ENCODE peak calls at places on chromosomes 16 and 17, in six cellular contexts. One of them, this sample, is unnamed.

GRCh38 chr17:35189291-35189690 is 4.9 kb downstream of the SLC35G3 start:
- DNase-seq in heart right ventricle: no peak
- DNase-seq in body of pancreas: no peak
- DNase-seq in cardiac fibroblast: peak; percentile 33
- DNase-seq in endothelial cell: no peak
- DNase-seq in anterior cingulate cortex: no peak
- DNase-seq in this sample: no peak

GRCh38 chr16:28172331-28172730 is 39.4 kb downstream of the XPO6 start:
- DNase-seq in heart right ventricle: no peak
- DNase-seq in cardiac fibroblast: no peak
- DNase-seq in body of pancreas: no peak
- DNase-seq in endothelial cell: no peak
- DNase-seq in anterior cingulate cortex: no peak
- DNase-seq in this sample: no peak

GRCh38 chr17:56810286-56810781 is 23.4 kb downstream of the C17orf67 start:
- DNase-seq in endothelial cell: no peak
- DNase-seq in anterior cingulate cortex: no peak
- DNase-seq in cardiac fibroblast: no peak
- DNase-seq in heart right ventricle: no peak
- DNase-seq in body of pancreas: no peak
- DNase-seq in this sample: no peak

GRCh38 chr16:56793504-56793903 is 63.6 kb downstream of the NUP93 start:
- DNase-seq in endothelial cell: peak; percentile 14
- DNase-seq in heart right ventricle: no peak
- DNase-seq in body of pancreas: no peak
- DNase-seq in anterior cingulate cortex: no peak
- DNase-seq in cardiac fibroblast: peak; percentile 63
- DNase-seq in this sample: no peak

GRCh38 chr16:70349783-70350182 is 3.1 kb downstream of the DDX19A start:
- DNase-seq in anterior cingulate cortex: no peak
- DNase-seq in heart right ventricle: no peak
- DNase-seq in endothelial cell: no peak
- DNase-seq in cardiac fibroblast: no peak
- DNase-seq in body of pancreas: no peak
- DNase-seq in this sample: no peak

GRCh38 chr17:4499431-4500187 is 928 bp downstream of the SPNS2 start:
- DNase-seq in anterior cingulate cortex: peak; percentile 40
- DNase-seq in cardiac fibroblast: peak; percentile 13
- DNase-seq in heart right ventricle: peak; percentile 42
- DNase-seq in endothelial cell: peak; percentile 44
- DNase-seq in body of pancreas: peak; percentile 30
- DNase-seq in this sample: no peak

GRCh38 chr17:75524971-75525805 is at the start of gene LLGL2:
- DNase-seq in heart right ventricle: peak; percentile 75
- DNase-seq in anterior cingulate cortex: no peak
- DNase-seq in endothelial cell: peak; percentile 68
- DNase-seq in cardiac fibroblast: peak; percentile 14
- DNase-seq in body of pancreas: peak; percentile 91
- DNase-seq in this sample: peak; percentile 45

GRCh38 chr17:78034429-78035091 is 76.1 kb downstream of the TNRC6C start:
- DNase-seq in heart right ventricle: no peak
- DNase-seq in body of pancreas: no peak
- DNase-seq in cardiac fibroblast: peak; percentile 70
- DNase-seq in endothelial cell: no peak
- DNase-seq in anterior cingulate cortex: no peak
- DNase-seq in this sample: no peak

GRCh38 chr17:75059369-75060345 is 12.6 kb downstream of the KCTD2 start:
- DNase-seq in endothelial cell: no peak
- DNase-seq in body of pancreas: peak; percentile 35
- DNase-seq in heart right ventricle: no peak
- DNase-seq in anterior cingulate cortex: no peak
- DNase-seq in cardiac fibroblast: peak; percentile 75
- DNase-seq in this sample: peak; percentile 75

GRCh38 chr16:87235810-87236515 is 81.2 kb downstream of the C16orf95 start:
- DNase-seq in body of pancreas: no peak
- DNase-seq in anterior cingulate cortex: no peak
- DNase-seq in heart right ventricle: no peak
- DNase-seq in cardiac fibroblast: no peak
- DNase-seq in endothelial cell: peak; percentile 10
- DNase-seq in this sample: no peak

GRCh38 chr16:85798901-85799496 is 345 bp downstream of the EMC8 start:
- DNase-seq in body of pancreas: peak; percentile 15
- DNase-seq in heart right ventricle: peak; percentile 34
- DNase-seq in endothelial cell: peak; percentile 29
- DNase-seq in cardiac fibroblast: peak; percentile 27
- DNase-seq in anterior cingulate cortex: no peak
- DNase-seq in this sample: no peak